ENCODE peak calls at places on chromosomes 5 and 9, in nine cellular contexts. W, J, V, N, B, G, D, P and C are unnamed samples.

GRCh38 chr5:128597151-128597550 is 59.1 kb upstream of the FBN2 start:
- DNase-seq in B (no peak), P (no peak), J (no peak), N (no peak), W (no peak), D (no peak), V (no peak), G (no peak), C (no peak)

GRCh38 chr5:165334186-165334585 is 1828.8 kb downstream of the MAT2B start:
- DNase-seq in W (no peak), G (no peak), V (no peak), P (no peak), D (no peak), B (no peak), N (no peak), J (no peak), C (no peak)

GRCh38 chr5:176319827-176320554 is 41.6 kb downstream of the KIAA1191 start:
- DNase-seq in W (no peak), B (no peak), G (no peak), V (peak), D (no peak), N (no peak), P (no peak), J (no peak), C (no peak)

GRCh38 chr5:119088438-119088837 is 17.6 kb downstream of the DMXL1 start:
- DNase-seq in D (no peak), N (no peak), V (no peak), J (no peak), B (no peak), W (no peak), G (no peak), P (no peak), C (no peak)

GRCh38 chr5:154390096-154390495 is 55.7 kb upstream of the SAP30L start:
- DNase-seq in B (no peak), W (no peak), P (no peak), V (no peak), N (no peak), D (no peak), J (no peak), G (no peak), C (no peak)

GRCh38 chr5:55633574-55634203 is 78.4 kb downstream of the SLC38A9 start:
- DNase-seq in D (no peak), V (peak), B (no peak), P (no peak), G (no peak), W (no peak), J (no peak), N (no peak), C (peak)

GRCh38 chr5:159422371-159422770 is 92.1 kb upstream of the IL12B start:
- DNase-seq in N (no peak), B (no peak), D (peak), P (no peak), J (no peak), V (peak), W (peak), G (no peak), C (no peak)

GRCh38 chr9:72978724-72979123 is 25.9 kb upstream of the ALDH1A1 start:
- DNase-seq in D (no peak), P (no peak), N (no peak), V (peak), G (no peak), W (peak), J (no peak), B (no peak), C (peak)

GRCh38 chr9:121736964-121737462 is 85.6 kb downstream of the DAB2IP start:
- DNase-seq in B (no peak), N (no peak), G (no peak), P (peak), W (peak), V (no peak), D (no peak), J (no peak), C (no peak)

GRCh38 chr9:133460405-133461175 is 812 bp downstream of the CACFD1 start:
- DNase-seq in J (no peak), V (peak), W (peak), B (no peak), P (peak), D (no peak), N (no peak), G (peak), C (peak)

GRCh38 chr5:151221574-151221973 is 2.3 kb downstream of the CCDC69 start:
- DNase-seq in P (no peak), N (peak), G (no peak), V (no peak), D (no peak), B (no peak), J (no peak), W (peak), C (no peak)

GRCh38 chr5:139078345-139078744 is 119.8 kb downstream of the SIL1 start:
- DNase-seq in J (no peak), G (no peak), V (no peak), W (no peak), B (no peak), N (no peak), P (no peak), D (no peak), C (no peak)

GRCh38 chr9:6845881-6846280 is 88.1 kb downstream of the KDM4C start:
- DNase-seq in V (peak), J (no peak), B (no peak), W (peak), P (no peak), D (no peak), G (no peak), N (no peak), C (peak)

GRCh38 chr5:177537389-177538361 is 16.7 kb downstream of the FAM193B start:
- DNase-seq in J (no peak), V (peak), N (no peak), B (no peak), G (no peak), D (no peak), W (peak), P (no peak), C (peak)